ENCODE peak calls at places on chromosome 13, in four cellular contexts. I, W, Q and E are unnamed samples.

GRCh38 chr13:21913010-21913409 is 242.1 kb downstream of the FGF9 start:
- DNase-seq in I (peak; percentile 19), W (peak; percentile 79), Q (no peak), E (peak; percentile 84)

GRCh38 chr13:26538363-26539317 is 18.8 kb upstream of the WASF3 start:
- DNase-seq in I (no peak), W (no peak), Q (no peak), E (no peak)

GRCh38 chr13:48873598-48873997 is 102.1 kb upstream of the FNDC3A start:
- DNase-seq in I (peak; percentile 59), W (peak; percentile 85), Q (no peak), E (peak; percentile 96)

GRCh38 chr13:41311607-41312500 is 787 bp downstream of the NAA16 start:
- DNase-seq in I (peak; percentile 43), W (no peak), Q (no peak), E (peak; percentile 29)

GRCh38 chr13:96104516-96104915 is 14.6 kb downstream of the HS6ST3 start:
- DNase-seq in I (no peak), W (no peak), Q (no peak), E (peak; percentile 54)

GRCh38 chr13:28338202-28338601 is 156.7 kb downstream of the FLT1 start:
- DNase-seq in I (no peak), W (no peak), Q (no peak), E (no peak)

GRCh38 chr13:27188239-27188638 is 16.6 kb upstream of the USP12 start:
- DNase-seq in I (no peak), W (no peak), Q (no peak), E (no peak)

GRCh38 chr13:80740076-80740475 is 399.1 kb upstream of the SPRY2 start:
- DNase-seq in I (no peak), W (no peak), Q (no peak), E (no peak)

GRCh38 chr13:26050568-26051230 is 1.1 kb downstream of the SHISA2 start:
- DNase-seq in I (no peak), W (peak; percentile 65), Q (peak; percentile 80), E (peak; percentile 70)

GRCh38 chr13:22883262-22883840 is 297.4 kb upstream of the SGCG start:
- DNase-seq in I (no peak), W (no peak), Q (no peak), E (no peak)

GRCh38 chr13:46613409-46614049 is 60.6 kb downstream of the LRCH1 start:
- DNase-seq in I (peak; percentile 40), W (no peak), Q (no peak), E (peak; percentile 73)

GRCh38 chr13:46614582-46614981 is 61.6 kb downstream of the LRCH1 start:
- DNase-seq in I (peak; percentile 93), W (no peak), Q (no peak), E (no peak)

GRCh38 chr13:46617885-46618284 is 64.9 kb downstream of the LRCH1 start:
- DNase-seq in I (no peak), W (no peak), Q (no peak), E (no peak)

GRCh38 chr13:46617382-46617781 is 64.4 kb downstream of the LRCH1 start:
- DNase-seq in I (peak; percentile 15), W (no peak), Q (no peak), E (no peak)

DNA sequence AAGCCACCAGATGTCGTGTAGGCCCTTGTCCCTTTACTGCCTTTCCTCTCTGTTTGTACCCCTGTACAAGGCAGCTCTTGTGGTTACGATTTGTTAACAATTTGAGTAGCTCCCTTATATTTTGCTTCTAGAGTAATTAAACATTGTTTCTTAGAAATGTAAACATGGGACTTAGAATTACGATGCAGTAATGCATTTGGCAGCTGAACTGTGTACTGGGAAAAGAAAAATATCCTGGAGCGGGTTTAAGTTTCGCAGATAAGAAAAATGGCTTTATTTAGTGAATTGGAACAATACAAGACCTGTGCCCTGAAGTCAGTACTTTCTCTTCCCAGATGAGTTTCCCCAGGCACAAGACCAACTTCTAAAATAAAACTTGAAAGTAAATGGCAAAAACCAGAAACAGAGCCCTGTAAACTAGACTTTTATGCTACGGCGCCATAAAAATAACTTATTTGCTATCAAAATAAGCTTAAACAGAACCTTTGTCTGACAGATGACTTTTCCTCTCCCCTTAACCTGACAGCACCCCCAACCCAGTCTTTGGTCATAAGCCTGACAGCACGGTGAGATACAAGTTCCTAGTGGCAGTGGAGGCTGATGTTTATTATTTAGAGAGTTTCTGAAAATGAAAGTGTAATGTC is 63.0 kb downstream of the LRCH1 start:
- DNase-seq in I (peak; percentile 68), W (no peak), Q (no peak), E (no peak)
- H3K4me2 ChIP-seq in I (peak overlapping the region; percentile 99), W (no peak overlapping the region), Q (no peak overlapping the region), E (no peak overlapping the region)

GRCh38 chr13:51057931-51058330 is 53.1 kb downstream of the C13orf42 start:
- DNase-seq in I (no peak), W (no peak), Q (no peak), E (no peak)
- H3K23ac ChIP-seq in I (no peak overlapping the region), W (no peak overlapping the region), Q (no peak overlapping the region), E (no peak overlapping the region)

DNA sequence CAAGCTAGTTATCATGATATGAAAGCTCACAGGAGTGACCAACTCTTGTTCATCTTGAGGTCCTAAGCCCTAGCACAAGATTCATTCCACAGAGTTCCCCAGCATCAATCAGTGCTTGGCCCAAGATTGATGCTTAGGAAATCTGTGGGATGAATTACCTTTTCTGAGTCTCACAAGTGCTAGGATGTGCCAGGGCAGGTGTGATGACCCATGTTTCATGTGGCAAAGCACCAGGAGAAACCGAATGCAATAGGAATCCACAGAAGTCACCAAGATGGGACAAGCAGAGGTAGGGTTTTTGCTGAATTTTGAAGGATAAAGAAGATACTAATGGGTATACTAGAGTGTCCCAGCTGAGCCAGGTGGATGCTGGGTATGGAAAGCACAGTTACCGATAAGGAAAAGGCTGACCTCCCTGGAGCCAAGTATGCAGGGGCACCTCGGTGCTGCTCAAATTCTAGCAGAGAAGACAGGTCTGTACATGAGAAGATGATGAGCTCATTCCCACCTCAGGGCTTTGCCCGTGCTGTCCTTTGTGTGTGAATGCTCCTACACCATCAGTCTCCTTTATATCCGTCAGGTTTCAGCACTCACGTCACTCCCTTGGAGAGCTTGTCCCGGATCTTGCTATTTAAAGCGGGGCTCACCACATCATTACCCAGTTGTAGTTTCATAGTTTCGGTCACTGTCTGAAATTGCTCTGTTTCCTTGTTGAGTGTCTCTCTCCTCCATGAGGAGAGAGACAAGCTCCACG is 168.9 kb upstream of the TSC22D1 start:
- DNase-seq in I (no peak), W (no peak), Q (no peak), E (no peak)
- H3K9ac ChIP-seq in I (no peak overlapping the region), W (no peak overlapping the region), Q (no peak overlapping the region), E (no peak overlapping the region)

GRCh38 chr13:82636119-82636518 is 1246.2 kb downstream of the SLITRK1 start:
- DNase-seq in I (peak; percentile 9), W (no peak), Q (no peak), E (no peak)

GRCh38 chr13:82634946-82635345 is 1247.3 kb downstream of the SLITRK1 start:
- DNase-seq in I (peak; percentile 16), W (no peak), Q (no peak), E (no peak)
- H3K4me2 ChIP-seq in I (no peak overlapping the region), W (no peak overlapping the region), Q (no peak overlapping the region), E (no peak overlapping the region)

GRCh38 chr13:98141938-98142426 is 912 bp upstream of the FARP1 start:
- DNase-seq in I (no peak), W (peak; percentile 60), Q (peak; percentile 55), E (peak; percentile 70)
- H3K23ac ChIP-seq in I (no peak overlapping the region), W (no peak overlapping the region), Q (no peak overlapping the region), E (no peak overlapping the region)

DNA sequence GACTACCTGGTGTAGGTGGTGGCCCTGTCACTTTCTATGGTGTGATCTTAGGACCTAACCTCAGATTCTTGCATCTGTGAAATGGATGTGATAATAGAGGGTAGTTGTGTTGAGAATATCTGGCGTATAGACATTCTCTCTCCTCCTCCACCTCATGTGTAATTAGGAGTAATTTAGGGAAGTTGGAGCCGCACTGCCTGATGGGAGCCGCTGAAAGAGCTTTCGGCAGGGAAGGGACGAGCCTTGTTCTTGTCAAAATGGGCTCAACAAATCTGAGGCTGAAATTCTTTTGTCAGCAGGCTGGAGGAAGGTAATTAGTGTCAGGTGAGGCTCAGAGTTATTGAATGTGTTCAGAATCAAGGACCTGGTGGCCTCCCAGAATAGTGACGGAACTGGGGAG is 47.3 kb downstream of the SPATA13 start:
- DNase-seq in I (no peak), W (no peak), Q (no peak), E (no peak)
- H3K9ac ChIP-seq in I (no peak overlapping the region), W (no peak overlapping the region), Q (no peak overlapping the region), E (no peak overlapping the region)

GRCh38 chr13:99308481-99309087 is 1.4 kb upstream of the GPR183 start:
- DNase-seq in I (peak; percentile 63), W (no peak), Q (no peak), E (no peak)
- H3K4me2 ChIP-seq in I (no peak overlapping the region), W (no peak overlapping the region), Q (no peak overlapping the region), E (no peak overlapping the region)

GRCh38 chr13:113526466-113527220 is 36.1 kb upstream of the DCUN1D2 start:
- DNase-seq in I (no peak), W (no peak), Q (no peak), E (no peak)
- H3K23ac ChIP-seq in I (no peak overlapping the region), W (no peak overlapping the region), Q (no peak overlapping the region), E (no peak overlapping the region)

GRCh38 chr13:112779856-112780604 is 90.2 kb downstream of the ATP11A start:
- DNase-seq in I (peak; percentile 52), W (no peak), Q (no peak), E (peak; percentile 34)
- H3K9ac ChIP-seq in I (no peak overlapping the region), W (no peak overlapping the region), Q (no peak overlapping the region), E (no peak overlapping the region)